ENCODE peak calls at places on chromosomes 11 and 22, in six cellular contexts. Z is PC-3, R is uterus, T is esophagus squamous epithelium, C is spleen, H is lower lobe of right lung. D is an unnamed sample. For H3K9me3, the result is how much of the 10 kb centered on the place peaks cover.

GRCh38 chr11:23370580-23371275 is 510.5 kb upstream of the CCDC179 start:
- DNase-seq in Z (peak), R (no peak), T (no peak), C (no peak), H (no peak), D (peak)

GRCh38 chr22:30212363-30212995 is 34.1 kb downstream of the LIF start:
- DNase-seq in Z (peak), R (peak), T (no peak), C (peak), H (peak), D (peak)

GRCh38 chr11:87851234-87851633 is 324.0 kb downstream of the RAB38 start:
- DNase-seq in Z (peak), R (no peak), T (no peak), C (no peak), H (no peak), D (no peak)

GRCh38 chr11:31769241-31769640 is 41.9 kb downstream of the PAX6 start:
- DNase-seq in Z (no peak), R (no peak), T (no peak), C (no peak), H (no peak), D (no peak)

GRCh38 chr11:72524711-72525110 is 90.4 kb upstream of the CLPB start:
- DNase-seq in Z (peak), R (no peak), T (no peak), C (no peak), H (no peak), D (no peak)

GRCh38 chr11:133928628-133929059 is 28.1 kb downstream of the IGSF9B start:
- DNase-seq in Z (peak), R (no peak), T (no peak), C (no peak), H (no peak), D (no peak)

GRCh38 chr11:44754876-44755552 is 28.3 kb downstream of the TSPAN18 start:
- DNase-seq in Z (no peak), R (peak), T (no peak), C (no peak), H (no peak), D (no peak)

GRCh38 chr11:1729692-1730011 is 20.7 kb downstream of the IFITM10 start:
- DNase-seq in Z (peak), R (no peak), T (no peak), C (no peak), H (no peak), D (no peak)

GRCh38 chr11:108453207-108453835 is 14.0 kb downstream of the C11orf65 start:
- DNase-seq in Z (no peak), R (no peak), T (no peak), C (no peak), H (no peak), D (no peak)

GRCh38 chr11:26914968-26915367 is 78.9 kb upstream of the FIBIN start:
- DNase-seq in Z (no peak), R (no peak), T (no peak), C (no peak), H (no peak), D (no peak)

GRCh38 chr22:24180316-24181087 is 785 bp upstream of the SUSD2 start:
- DNase-seq in Z (no peak), R (no peak), T (no peak), C (peak), H (peak), D (peak)

GRCh38 chr11:69388210-69388609 is 93.3 kb upstream of the LINC01488 start:
- DNase-seq in Z (no peak), R (no peak), T (no peak), C (no peak), H (no peak), D (no peak)

GRCh38 chr11:95111923-95112540 is 22.4 kb downstream of the ENDOD1 start:
- DNase-seq in Z (no peak), R (no peak), T (no peak), C (no peak), H (no peak), D (no peak)

GRCh38 chr22:37021710-37022482 is 2.4 kb downstream of the MPST start:
- DNase-seq in Z (peak), R (no peak), T (no peak), C (peak), H (peak), D (peak)
- H3K27ac ChIP-seq in Z (no peak), R (no peak), T (no peak), C (no peak), H (no peak), D (peak)

DNA sequence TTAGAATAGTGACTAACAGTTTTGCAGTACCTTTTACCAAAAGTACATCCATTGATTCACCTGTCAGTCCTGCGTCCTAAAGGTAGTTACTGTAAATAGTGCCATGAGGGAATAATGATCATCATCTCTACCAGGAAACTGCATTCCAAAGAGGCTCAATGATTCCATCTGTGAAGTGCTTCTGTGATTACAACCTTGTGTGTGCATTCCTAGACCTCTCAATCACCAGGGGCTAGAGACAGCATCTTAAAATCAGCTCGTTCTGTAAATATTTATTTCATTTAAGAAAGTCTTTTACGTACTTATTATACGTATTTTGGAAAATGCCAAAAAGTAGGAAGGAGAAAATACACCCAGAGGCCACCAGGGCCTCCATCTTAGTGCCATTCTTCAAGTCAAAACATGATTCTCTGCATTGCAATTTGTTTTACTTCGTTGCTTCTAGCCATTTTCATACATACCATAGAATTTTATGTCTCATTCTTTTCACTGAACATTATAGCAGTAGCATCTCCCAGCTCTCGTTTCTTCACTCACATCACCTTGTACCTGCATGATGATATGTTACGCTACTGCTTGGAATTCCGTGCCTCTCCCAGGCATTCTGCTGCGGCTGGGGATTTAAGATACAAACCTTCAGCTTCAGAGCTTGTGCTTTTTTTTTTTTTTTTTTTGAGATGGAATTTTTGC is 117.0 kb downstream of the SEZ6L start:
- DNase-seq in Z (no peak), R (no peak), T (no peak), C (no peak), H (no peak), D (no peak)
- H3K9me3 ChIP-seq in Z (under half), R (under half), T (under half), C (under half), H (under half), D (under half)

GRCh38 chr22:49694462-49695260 is 133.0 kb downstream of the BRD1 start:
- DNase-seq in Z (no peak), R (no peak), T (no peak), C (no peak), H (no peak), D (no peak)

GRCh38 chr22:49693848-49694247 is 133.8 kb downstream of the BRD1 start:
- DNase-seq in Z (no peak), R (no peak), T (no peak), C (no peak), H (no peak), D (no peak)

GRCh38 chr22:49691256-49691655 is 136.4 kb downstream of the BRD1 start:
- DNase-seq in Z (no peak), R (no peak), T (no peak), C (no peak), H (no peak), D (no peak)

GRCh38 chr22:49693416-49693815 is 134.3 kb downstream of the BRD1 start:
- DNase-seq in Z (no peak), R (no peak), T (no peak), C (no peak), H (no peak), D (no peak)

DNA sequence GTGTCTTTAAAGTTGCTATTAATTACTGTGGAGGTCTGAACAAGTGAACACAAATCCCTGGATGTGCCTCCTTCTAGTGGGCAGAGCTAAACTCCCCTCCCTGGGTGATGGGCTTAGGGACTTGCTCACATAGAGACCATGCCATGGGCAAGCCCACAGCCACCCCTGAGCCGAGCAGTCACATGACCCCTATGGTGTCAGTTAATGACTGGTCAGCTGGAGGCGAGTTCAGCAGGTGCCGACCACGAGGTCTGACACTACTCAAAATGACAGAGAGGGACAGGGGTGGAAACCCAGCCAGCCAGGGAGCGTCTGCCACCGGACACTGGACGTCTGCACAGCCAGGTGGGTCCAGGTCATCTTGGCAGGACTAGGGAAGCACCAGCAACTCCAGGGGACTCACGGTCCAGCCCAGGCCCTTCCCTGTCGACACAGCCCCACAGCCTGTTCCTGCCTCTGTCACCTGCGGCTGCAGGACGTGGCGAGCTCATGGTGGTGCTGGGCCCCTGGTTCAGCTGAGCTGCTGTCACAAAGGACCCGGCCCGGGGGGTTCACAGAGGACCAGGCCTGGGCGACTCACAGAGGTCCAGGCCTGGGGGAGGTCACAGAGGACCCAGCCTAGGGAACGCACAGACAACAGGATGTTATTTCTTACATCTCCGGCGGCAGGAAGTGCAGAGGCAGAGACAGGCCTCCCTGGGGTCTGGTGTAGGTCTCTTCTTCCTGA is 135.0 kb downstream of the BRD1 start:
- DNase-seq in Z (no peak), R (no peak), T (no peak), C (peak), H (no peak), D (no peak)
- H3K4me3 ChIP-seq in Z (no peak), R (no peak), T (no peak), C (no peak), H (no peak), D (no peak)

GRCh38 chr11:117907276-117908110 is 21.7 kb downstream of the TMPRSS13 start:
- DNase-seq in Z (peak), R (peak), T (peak), C (peak), H (peak), D (peak)

GRCh38 chr11:117910525-117910924 is 18.7 kb downstream of the TMPRSS13 start:
- DNase-seq in Z (no peak), R (no peak), T (no peak), C (no peak), H (no peak), D (no peak)

GRCh38 chr11:117909611-117910382 is 19.4 kb downstream of the TMPRSS13 start:
- DNase-seq in Z (no peak), R (no peak), T (no peak), C (peak), H (no peak), D (peak)

GRCh38 chr11:117908261-117908895 is 20.8 kb downstream of the TMPRSS13 start:
- DNase-seq in Z (no peak), R (no peak), T (no peak), C (peak), H (no peak), D (no peak)

GRCh38 chr11:117908959-117909610 is 20.1 kb downstream of the TMPRSS13 start:
- DNase-seq in Z (no peak), R (no peak), T (no peak), C (no peak), H (no peak), D (peak)
- H3K27ac ChIP-seq in Z (no peak), R (no peak), T (no peak), C (peak), H (no peak), D (no peak)

DNA sequence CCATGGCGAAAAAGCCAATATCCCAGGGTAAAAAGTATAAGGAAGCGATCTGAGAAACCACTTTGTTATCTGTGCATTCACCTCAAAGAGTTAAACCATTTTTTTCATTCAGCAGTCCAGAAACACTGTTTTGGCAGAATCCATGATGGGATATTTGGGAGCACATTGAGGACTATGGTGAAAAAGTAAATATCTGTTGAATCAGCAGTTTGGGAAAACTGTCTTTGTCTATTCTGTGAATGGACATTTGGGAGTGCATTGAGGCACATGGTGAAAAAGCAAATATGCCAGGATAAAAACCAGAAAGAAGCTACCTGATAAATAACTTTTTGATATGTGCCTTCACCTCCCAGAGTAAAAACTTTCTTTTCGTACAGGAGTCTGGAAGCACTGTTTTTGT is 187.4 kb downstream of the OR4A47 start:
- DNase-seq in Z (no peak), R (no peak), T (no peak), C (no peak), H (no peak), D (no peak)
- H3K9me3 ChIP-seq in Z (under half), R (under half), T (under half), C (under half), H (under half), D (under half)

DNA sequence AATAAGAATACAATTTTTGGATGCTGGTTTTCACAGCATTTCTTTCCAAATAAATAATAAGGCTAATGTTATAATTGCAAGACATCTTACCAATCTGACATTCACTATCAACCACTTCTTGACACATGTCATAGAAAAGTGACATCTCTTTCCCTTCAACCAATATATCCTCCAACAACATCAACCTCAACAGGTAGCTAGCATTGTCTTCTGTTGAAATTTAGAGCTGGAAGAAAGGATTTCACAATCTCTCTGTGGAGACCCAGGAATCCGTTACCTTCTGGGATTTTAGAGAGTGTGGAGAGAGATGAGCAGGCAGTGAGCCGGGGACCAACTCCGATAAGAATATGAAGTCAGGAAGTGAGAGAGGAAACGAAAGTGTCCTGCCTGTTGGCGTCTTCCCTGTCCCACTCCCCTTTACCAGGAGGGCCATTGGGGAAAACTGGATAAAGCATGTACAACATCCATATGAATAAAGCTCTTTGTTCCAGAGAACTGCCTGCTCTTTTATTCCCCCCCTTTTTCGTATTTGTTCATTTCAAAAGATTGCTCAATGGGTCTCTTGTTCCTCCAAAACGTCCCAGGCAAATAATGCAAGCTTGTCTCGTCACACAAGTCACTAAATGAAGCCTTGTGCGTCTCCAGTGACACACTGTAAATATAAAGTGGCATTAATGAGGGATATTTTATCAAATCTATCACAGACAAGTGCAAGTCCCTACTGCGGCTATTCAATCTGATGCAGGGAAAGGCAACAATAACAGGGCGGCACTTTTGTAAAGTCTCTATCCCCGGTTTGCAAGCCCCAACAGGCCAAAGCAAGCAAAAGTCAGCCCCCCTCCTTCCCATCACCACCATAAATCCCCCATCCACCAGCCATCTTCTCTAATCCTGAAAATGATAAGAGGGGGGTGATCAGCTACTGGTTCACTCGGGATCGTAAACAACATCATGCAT is 3.4 kb downstream of the CADM1 start:
- DNase-seq in Z (no peak), R (no peak), T (no peak), C (no peak), H (no peak), D (no peak)
- H3K4me3 ChIP-seq in Z (no peak), R (no peak), T (peak), C (no peak), H (peak), D (no peak)

DNA sequence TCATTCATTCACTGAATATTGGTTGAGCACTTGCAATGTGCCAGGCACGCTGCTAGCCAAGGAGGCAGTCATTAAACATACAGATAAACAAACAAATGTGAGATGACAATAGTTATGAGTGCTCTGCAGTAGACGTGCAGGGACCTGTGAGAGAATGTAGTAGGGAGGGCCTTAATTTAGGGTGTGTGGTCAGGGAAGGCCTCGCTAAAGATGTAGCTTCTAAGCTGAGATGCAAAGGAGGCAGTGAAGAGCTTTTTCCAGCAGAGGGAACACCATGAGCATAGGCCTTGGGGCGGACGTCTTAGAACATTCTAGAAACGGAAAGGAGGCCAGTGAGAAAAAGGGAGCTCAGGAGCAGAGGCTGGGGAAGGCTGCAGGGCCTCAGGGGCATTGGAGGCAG is 789 bp upstream of the NCF4 start:
- DNase-seq in Z (no peak), R (no peak), T (no peak), C (no peak), H (no peak), D (no peak)
- H3K27ac ChIP-seq in Z (no peak), R (no peak), T (peak), C (peak), H (peak), D (peak)

DNA sequence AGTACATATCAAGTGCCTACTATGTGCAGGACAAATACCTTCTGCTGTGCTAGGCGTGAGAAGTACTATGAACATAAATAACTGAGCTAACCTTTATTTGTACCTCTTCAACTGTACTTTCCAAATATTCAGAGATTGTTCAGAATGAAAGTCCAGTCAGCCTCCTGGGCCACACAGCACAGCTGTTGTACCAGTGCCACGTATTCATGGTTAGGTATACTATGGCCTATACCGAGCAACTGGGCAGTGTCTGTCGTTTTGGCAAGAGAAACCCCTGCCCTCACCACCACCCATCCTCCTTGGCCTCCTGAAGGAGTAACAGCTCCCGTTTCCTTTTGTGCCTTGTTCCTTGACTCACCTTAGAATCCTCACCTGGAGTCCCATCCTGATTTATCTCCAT is 53.0 kb downstream of the RASSF10 start:
- DNase-seq in Z (no peak), R (no peak), T (no peak), C (no peak), H (no peak), D (no peak)
- H3K9me3 ChIP-seq in Z (under half), R (under half), T (under half), C (under half), H (under half), D (under half)